ENCODE peak calls at places on chromosome 18, in seven cellular contexts. S, C, R, B, M, F and W are unnamed samples.

GRCh38 chr18:2572892-2573291 is 1.5 kb downstream of the NDC80 start:
- DNase-seq in S (no peak), C (no peak), R (no peak), B (no peak), M (no peak), F (no peak), W (no peak)

GRCh38 chr18:61574665-61575064 is 241.4 kb downstream of the CDH20 start:
- DNase-seq in S (no peak), C (no peak), R (no peak), B (no peak), M (no peak), F (no peak), W (no peak)

GRCh38 chr18:8982416-8983183 is 119.9 kb upstream of the NDUFV2 start:
- DNase-seq in S (peak; percentile 92), C (no peak), R (peak; percentile 68), B (peak; percentile 77), M (no peak), F (peak; percentile 51), W (peak; percentile 80)

GRCh38 chr18:35085450-35086032 is 44.3 kb downstream of the MAPRE2 start:
- DNase-seq in S (no peak), C (no peak), R (no peak), B (no peak), M (no peak), F (no peak), W (no peak)

GRCh38 chr18:42977982-42978595 is 137.4 kb downstream of the RIT2 start:
- DNase-seq in S (no peak), C (no peak), R (no peak), B (peak; percentile 57), M (no peak), F (no peak), W (no peak)

GRCh38 chr18:62838475-62839098 is 123.2 kb downstream of the PHLPP1 start:
- DNase-seq in S (no peak), C (no peak), R (no peak), B (no peak), M (no peak), F (no peak), W (peak; percentile 4)

GRCh38 chr18:48986851-48987761 is 36.3 kb upstream of the SMAD7 start:
- DNase-seq in S (no peak), C (no peak), R (no peak), B (peak; percentile 44), M (no peak), F (no peak), W (no peak)

GRCh38 chr18:45408218-45408617 is 207.1 kb upstream of the SLC14A2 start:
- DNase-seq in S (no peak), C (no peak), R (no peak), B (no peak), M (no peak), F (no peak), W (no peak)

GRCh38 chr18:1998121-1998520 is 573.2 kb downstream of the METTL4 start:
- DNase-seq in S (no peak), C (no peak), R (no peak), B (no peak), M (no peak), F (no peak), W (no peak)

GRCh38 chr18:47417807-47418206 is 166.3 kb upstream of the SKOR2 start:
- DNase-seq in S (no peak), C (no peak), R (peak; percentile 9), B (no peak), M (no peak), F (no peak), W (no peak)

GRCh38 chr18:22542400-22542835 is 124.7 kb upstream of the CTAGE1 start:
- DNase-seq in S (no peak), C (no peak), R (peak; percentile 36), B (no peak), M (no peak), F (no peak), W (no peak)

GRCh38 chr18:48949606-48950535 is 894 bp downstream of the SMAD7 start:
- DNase-seq in S (no peak), C (peak; percentile 51), R (no peak), B (peak; percentile 84), M (no peak), F (no peak), W (peak; percentile 68)

GRCh38 chr18:71815305-71815704 is 728.8 kb downstream of the CBLN2 start:
- DNase-seq in S (no peak), C (no peak), R (no peak), B (no peak), M (no peak), F (no peak), W (no peak)

GRCh38 chr18:60053747-60054304 is 154.0 kb downstream of the PMAIP1 start:
- DNase-seq in S (peak; percentile 64), C (peak; percentile 35), R (peak; percentile 97), B (peak; percentile 68), M (peak; percentile 1), F (no peak), W (peak; percentile 46)

GRCh38 chr18:44840053-44840826 is 159.6 kb downstream of the SETBP1 start:
- DNase-seq in S (no peak), C (no peak), R (no peak), B (no peak), M (no peak), F (no peak), W (no peak)

GRCh38 chr18:74789078-74789477 is 191.4 kb downstream of the ZNF407 start:
- DNase-seq in S (no peak), C (no peak), R (no peak), B (no peak), M (no peak), F (no peak), W (no peak)

GRCh38 chr18:8942021-8942908 is 160.2 kb upstream of the NDUFV2 start:
- DNase-seq in S (no peak), C (no peak), R (no peak), B (no peak), M (no peak), F (no peak), W (no peak)

GRCh38 chr18:12645264-12645663 is 12.6 kb downstream of the SPIRE1 start:
- DNase-seq in S (no peak), C (no peak), R (no peak), B (no peak), M (no peak), F (no peak), W (no peak)

GRCh38 chr18:46642561-46642960 is 14.5 kb downstream of the LOXHD1 start:
- DNase-seq in S (no peak), C (no peak), R (no peak), B (no peak), M (no peak), F (no peak), W (no peak)

GRCh38 chr18:8962192-8962772 is 140.2 kb upstream of the NDUFV2 start:
- DNase-seq in S (no peak), C (no peak), R (no peak), B (no peak), M (no peak), F (no peak), W (no peak)

GRCh38 chr18:79467126-79467525 is 71.4 kb downstream of the NFATC1 start:
- DNase-seq in S (no peak), C (no peak), R (no peak), B (no peak), M (no peak), F (no peak), W (no peak)